ENCODE peak calls at places on chromosomes 7 and 10, in four cellular contexts. C, E, R and M are unnamed samples.

GRCh38 chr7:23449941-23450340 is 20.4 kb downstream of the IGF2BP3 start:
- DNase-seq in E (no peak), R (no peak), C (no peak), M (no peak)

GRCh38 chr7:18019562-18019961 is 8.1 kb downstream of the PRPS1L1 start:
- DNase-seq in E (peak; percentile 88), C (no peak), R (peak; percentile 72), M (peak; percentile 3)

GRCh38 chr7:70072220-70072619 is 473.9 kb downstream of the AUTS2 start:
- DNase-seq in C (no peak), E (peak; percentile 96), R (peak; percentile 3), M (peak; percentile 46)

GRCh38 chr10:131786756-131787605 is 113.8 kb upstream of the PPP2R2D start:
- DNase-seq in E (no peak), C (peak; percentile 13), R (peak; percentile 17), M (peak; percentile 21)

GRCh38 chr10:69498711-69499471 is 47.6 kb downstream of the TSPAN15 start:
- DNase-seq in E (no peak), C (no peak), R (no peak), M (no peak)

GRCh38 chr7:26397326-26397725 is 105.7 kb downstream of the SNX10 start:
- DNase-seq in R (no peak), C (no peak), E (no peak), M (no peak)

GRCh38 chr10:104254493-104255243 is at the start of gene GSTO1:
- DNase-seq in C (peak; percentile 52), E (peak; percentile 61), R (peak; percentile 76), M (peak; percentile 32)

GRCh38 chr7:32062150-32062549 is 8.1 kb downstream of the PDE1C start:
- DNase-seq in C (peak; percentile 3), E (peak; percentile 75), R (peak; percentile 30), M (peak; percentile 28)

GRCh38 chr7:22589641-22590141 is 89.7 kb upstream of the STEAP1B start:
- DNase-seq in C (no peak), R (peak; percentile 81), E (peak; percentile 74), M (no peak)

GRCh38 chr7:37833107-37833817 is 15.1 kb upstream of the NME8 start:
- DNase-seq in E (peak; percentile 76), C (peak; percentile 26), R (peak; percentile 35), M (peak; percentile 48)

GRCh38 chr10:97550336-97551149 is 22.0 kb upstream of the ANKRD2 start:
- DNase-seq in C (no peak), R (no peak), E (no peak), M (peak; percentile 53)